ENCODE peak calls at places on chromosomes 1 and 21, in seven cellular contexts. One of them, this sample, is unnamed.
A peak's percentile ranks its signal among the peaks of the same experiment; 100 is the strongest.

GRCh38 chr21:16891821-16892220 is 621.0 kb upstream of the CXADR start:
- DNase-seq in AG04450: peak; percentile 29
- DNase-seq in hepatocyte: no peak
- DNase-seq in cardiac muscle cell: peak; percentile 79
- DNase-seq in endothelial cell: no peak
- DNase-seq in AG04449: peak; percentile 16
- DNase-seq in transverse colon: no peak
- DNase-seq in this sample: peak; percentile 43

GRCh38 chr1:160083968-160084770 is 2.8 kb downstream of the KCNJ9 start:
- DNase-seq in cardiac muscle cell: peak; percentile 34
- DNase-seq in hepatocyte: peak; percentile 87
- DNase-seq in transverse colon: peak; percentile 86
- DNase-seq in endothelial cell: peak; percentile 58
- DNase-seq in AG04449: no peak
- DNase-seq in AG04450: no peak
- DNase-seq in this sample: no peak

GRCh38 chr1:109918671-109919070 is 8.0 kb downstream of the CSF1 start:
- DNase-seq in transverse colon: no peak
- DNase-seq in endothelial cell: no peak
- DNase-seq in cardiac muscle cell: no peak
- DNase-seq in AG04450: no peak
- DNase-seq in AG04449: no peak
- DNase-seq in hepatocyte: no peak
- DNase-seq in this sample: no peak

GRCh38 chr1:243710467-243710866 is 139.6 kb downstream of the AKT3 start:
- DNase-seq in AG04449: no peak
- DNase-seq in cardiac muscle cell: no peak
- DNase-seq in AG04450: no peak
- DNase-seq in transverse colon: no peak
- DNase-seq in endothelial cell: no peak
- DNase-seq in hepatocyte: no peak
- DNase-seq in this sample: no peak

GRCh38 chr1:61441723-61442262 is 283.1 kb downstream of the TM2D1 start:
- DNase-seq in transverse colon: no peak
- DNase-seq in AG04450: no peak
- DNase-seq in endothelial cell: no peak
- DNase-seq in AG04449: no peak
- DNase-seq in hepatocyte: no peak
- DNase-seq in cardiac muscle cell: peak; percentile 97
- DNase-seq in this sample: no peak

GRCh38 chr1:46077669-46078068 is 54.8 kb downstream of the PIK3R3 start:
- DNase-seq in hepatocyte: no peak
- DNase-seq in AG04449: no peak
- DNase-seq in cardiac muscle cell: no peak
- DNase-seq in AG04450: no peak
- DNase-seq in endothelial cell: no peak
- DNase-seq in transverse colon: no peak
- DNase-seq in this sample: peak; percentile 64

GRCh38 chr21:44653656-44654575 is 543 bp downstream of the KRTAP12-4 start:
- DNase-seq in transverse colon: no peak
- DNase-seq in AG04449: no peak
- DNase-seq in AG04450: no peak
- DNase-seq in hepatocyte: no peak
- DNase-seq in endothelial cell: no peak
- DNase-seq in cardiac muscle cell: no peak
- DNase-seq in this sample: no peak

GRCh38 chr1:89670168-89670567 is 37.2 kb downstream of the LRRC8C start:
- DNase-seq in hepatocyte: no peak
- DNase-seq in cardiac muscle cell: peak; percentile 75
- DNase-seq in AG04449: no peak
- DNase-seq in endothelial cell: no peak
- DNase-seq in transverse colon: no peak
- DNase-seq in AG04450: no peak
- DNase-seq in this sample: no peak

GRCh38 chr1:206686486-206687249 is 2.0 kb downstream of the MAPKAPK2 start:
- DNase-seq in AG04449: no peak
- DNase-seq in AG04450: no peak
- DNase-seq in transverse colon: no peak
- DNase-seq in cardiac muscle cell: no peak
- DNase-seq in hepatocyte: no peak
- DNase-seq in endothelial cell: no peak
- DNase-seq in this sample: no peak

GRCh38 chr1:167805041-167805556 is 83.3 kb downstream of the MPZL1 start:
- DNase-seq in cardiac muscle cell: no peak
- DNase-seq in transverse colon: no peak
- DNase-seq in AG04449: no peak
- DNase-seq in AG04450: no peak
- DNase-seq in endothelial cell: no peak
- DNase-seq in hepatocyte: no peak
- DNase-seq in this sample: no peak

GRCh38 chr1:182263706-182264105 is 127.9 kb downstream of the GLUL start:
- DNase-seq in endothelial cell: no peak
- DNase-seq in AG04450: no peak
- DNase-seq in AG04449: no peak
- DNase-seq in cardiac muscle cell: no peak
- DNase-seq in transverse colon: no peak
- DNase-seq in hepatocyte: no peak
- DNase-seq in this sample: no peak

GRCh38 chr21:31386006-31386405 is 41.9 kb upstream of the TIAM1 start:
- DNase-seq in AG04449: no peak
- DNase-seq in endothelial cell: no peak
- DNase-seq in transverse colon: no peak
- DNase-seq in AG04450: no peak
- DNase-seq in cardiac muscle cell: no peak
- DNase-seq in hepatocyte: no peak
- DNase-seq in this sample: no peak

GRCh38 chr1:205746757-205747412 is 3.1 kb downstream of the NUCKS1 start:
- DNase-seq in AG04449: no peak
- DNase-seq in AG04450: no peak
- DNase-seq in transverse colon: no peak
- DNase-seq in hepatocyte: no peak
- DNase-seq in cardiac muscle cell: peak; percentile 16
- DNase-seq in endothelial cell: no peak
- DNase-seq in this sample: no peak

GRCh38 chr1:171142451-171143121 is 42.5 kb upstream of the FMO2 start:
- DNase-seq in endothelial cell: no peak
- DNase-seq in AG04450: peak; percentile 37
- DNase-seq in transverse colon: peak; percentile 13
- DNase-seq in hepatocyte: peak; percentile 37
- DNase-seq in AG04449: no peak
- DNase-seq in cardiac muscle cell: peak; percentile 98
- DNase-seq in this sample: peak; percentile 72

GRCh38 chr1:28313710-28314510 is 14.9 kb upstream of the MED18 start:
- DNase-seq in transverse colon: peak; percentile 52
- DNase-seq in hepatocyte: peak; percentile 90
- DNase-seq in AG04450: peak; percentile 24
- DNase-seq in cardiac muscle cell: peak; percentile 80
- DNase-seq in endothelial cell: no peak
- DNase-seq in AG04449: no peak
- DNase-seq in this sample: peak; percentile 87

GRCh38 chr1:102853701-102854187 is 254.6 kb downstream of the COL11A1 start:
- DNase-seq in AG04450: no peak
- DNase-seq in endothelial cell: no peak
- DNase-seq in AG04449: no peak
- DNase-seq in transverse colon: no peak
- DNase-seq in hepatocyte: no peak
- DNase-seq in cardiac muscle cell: no peak
- DNase-seq in this sample: no peak

GRCh38 chr1:102851616-102852015 is 256.7 kb downstream of the COL11A1 start:
- DNase-seq in endothelial cell: no peak
- DNase-seq in AG04450: no peak
- DNase-seq in AG04449: peak; percentile 37
- DNase-seq in hepatocyte: no peak
- DNase-seq in transverse colon: no peak
- DNase-seq in cardiac muscle cell: no peak
- DNase-seq in this sample: no peak

DNA sequence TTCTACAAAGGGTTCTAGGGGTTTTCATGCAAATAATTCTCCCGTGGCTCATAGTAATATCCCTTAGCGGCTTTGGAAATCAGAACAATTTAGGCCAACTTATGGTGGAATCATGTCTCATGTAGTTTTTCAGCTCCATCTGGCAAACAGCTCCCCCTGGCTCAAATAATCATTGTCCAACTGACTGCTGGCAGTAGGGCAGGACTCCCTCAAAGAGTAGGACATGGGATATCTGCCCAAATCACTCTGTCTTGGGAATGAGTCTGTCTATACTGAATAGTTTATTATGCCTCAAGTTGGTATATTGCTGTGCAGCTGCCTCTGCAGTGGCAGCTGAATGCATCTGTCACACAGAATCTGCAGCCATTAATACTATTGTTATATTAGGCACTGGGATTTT is 255.7 kb downstream of the COL11A1 start:
- DNase-seq in cardiac muscle cell: peak; percentile 7
- DNase-seq in endothelial cell: no peak
- DNase-seq in transverse colon: no peak
- DNase-seq in AG04449: no peak
- DNase-seq in AG04450: no peak
- DNase-seq in hepatocyte: no peak
- DNase-seq in this sample: no peak
- TF ChIP-seq CTCF in cardiac muscle cell: peak; percentile 9
- TF ChIP-seq CTCF in endothelial cell: no peak
- TF ChIP-seq CTCF in transverse colon: no peak
- TF ChIP-seq CTCF in AG04449: peak; percentile 26
- TF ChIP-seq CTCF in AG04450: peak; percentile 20
- TF ChIP-seq CTCF in hepatocyte: peak; percentile 14
- TF ChIP-seq CTCF in this sample: no peak

DNA sequence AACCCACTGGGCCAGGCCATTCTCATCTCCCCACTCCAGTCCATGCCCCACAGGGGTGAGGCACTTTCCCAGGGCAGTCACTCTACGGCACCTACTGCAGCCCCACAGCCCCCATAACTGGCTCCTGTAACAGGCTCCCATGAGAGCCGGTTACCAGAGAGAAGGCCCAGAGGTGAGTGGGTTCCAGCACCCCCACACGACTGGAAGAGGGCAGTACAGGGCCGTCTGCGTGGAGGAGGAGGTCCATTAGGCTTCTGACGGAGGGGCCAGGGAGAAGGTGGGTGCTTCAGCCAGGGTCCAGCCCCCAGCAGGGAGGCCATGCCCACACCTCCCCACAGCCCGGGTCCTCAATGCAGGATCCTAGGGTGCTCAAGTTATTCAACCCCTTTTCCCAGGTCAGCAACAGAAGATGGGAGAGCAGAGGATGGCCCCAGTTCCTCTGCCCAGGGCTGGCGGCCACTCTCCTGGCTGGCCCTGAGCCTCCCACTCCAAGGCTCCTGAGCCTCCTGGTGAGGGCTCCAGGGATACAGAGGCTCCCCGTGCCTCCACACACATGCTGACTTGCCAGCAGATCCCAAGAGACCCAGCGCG is 1.6 kb downstream of the ACAP3 start:
- DNase-seq in AG04449: no peak
- DNase-seq in AG04450: no peak
- DNase-seq in hepatocyte: no peak
- DNase-seq in endothelial cell: no peak
- DNase-seq in cardiac muscle cell: no peak
- DNase-seq in transverse colon: no peak
- DNase-seq in this sample: no peak
- TF ChIP-seq CTCF in AG04449: peak; percentile 45
- TF ChIP-seq CTCF in AG04450: peak; percentile 32
- TF ChIP-seq CTCF in hepatocyte: no peak
- TF ChIP-seq CTCF in endothelial cell: no peak
- TF ChIP-seq CTCF in cardiac muscle cell: peak; percentile 13
- TF ChIP-seq CTCF in transverse colon: no peak
- TF ChIP-seq CTCF in this sample: no peak

DNA sequence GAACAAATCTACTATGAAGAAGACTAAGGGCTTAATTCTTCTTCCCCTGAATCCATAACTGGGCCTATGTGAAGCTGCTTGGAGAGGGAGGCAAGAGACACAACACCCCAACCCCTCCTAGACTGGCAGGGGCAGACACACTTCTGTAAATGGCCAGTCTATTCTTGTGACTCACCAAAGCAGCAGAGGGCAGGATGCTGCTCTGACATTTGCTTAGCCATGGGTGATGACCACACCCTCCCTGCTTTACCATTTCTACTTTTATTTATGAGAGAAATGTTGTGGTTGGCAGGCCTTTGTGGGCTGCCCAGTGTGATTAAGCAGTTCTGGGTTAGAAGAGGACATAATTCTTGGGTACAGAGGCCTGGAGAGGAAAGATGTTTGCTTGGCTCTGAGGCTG is 189.8 kb upstream of the DPYD start:
- DNase-seq in AG04450: no peak
- DNase-seq in AG04449: no peak
- DNase-seq in hepatocyte: no peak
- DNase-seq in transverse colon: no peak
- DNase-seq in endothelial cell: no peak
- DNase-seq in cardiac muscle cell: no peak
- DNase-seq in this sample: peak; percentile 43
- TF ChIP-seq CTCF in AG04450: no peak
- TF ChIP-seq CTCF in AG04449: no peak
- TF ChIP-seq CTCF in hepatocyte: no peak
- TF ChIP-seq CTCF in transverse colon: no peak
- TF ChIP-seq CTCF in endothelial cell: no peak
- TF ChIP-seq CTCF in cardiac muscle cell: no peak
- TF ChIP-seq CTCF in this sample: no peak

DNA sequence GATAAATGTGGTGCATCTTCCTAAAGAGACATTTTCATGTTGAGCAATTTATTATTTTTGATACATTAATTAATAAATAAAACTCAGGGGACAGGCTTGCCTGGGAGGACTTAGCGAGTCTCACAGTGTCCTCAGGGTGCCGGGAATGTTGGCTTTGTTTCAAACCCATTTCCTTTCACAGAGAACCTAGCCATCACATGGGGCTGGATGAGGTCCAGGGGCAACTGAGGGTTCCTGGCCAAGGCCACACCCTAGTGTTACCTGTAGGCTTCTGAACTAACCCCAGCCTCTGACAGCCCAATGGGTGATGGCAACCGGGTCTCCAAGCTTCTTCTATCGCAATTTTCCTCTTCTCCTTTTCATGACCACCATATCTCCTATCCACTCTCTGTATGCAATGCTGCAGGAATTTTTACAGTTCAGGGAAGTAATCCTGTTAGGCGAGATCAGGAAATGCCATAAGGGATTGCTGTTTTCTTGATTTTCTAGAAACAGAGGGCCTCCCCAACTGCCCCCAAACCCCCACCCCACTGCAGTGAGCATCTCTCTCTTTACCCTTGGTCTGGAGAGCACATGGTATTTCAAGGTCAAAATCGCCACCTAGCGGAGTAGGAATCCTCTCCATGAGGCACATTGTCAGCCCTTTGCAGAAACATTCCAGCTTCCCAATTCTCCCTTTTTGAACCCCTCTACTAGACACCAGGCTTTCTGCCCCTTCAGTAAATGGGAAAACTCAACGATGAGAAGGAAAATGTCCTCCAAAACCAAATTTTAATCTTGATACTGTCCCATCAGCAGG is 22.1 kb upstream of the SMYD3 start:
- DNase-seq in endothelial cell: no peak
- DNase-seq in AG04449: no peak
- DNase-seq in cardiac muscle cell: no peak
- DNase-seq in hepatocyte: no peak
- DNase-seq in transverse colon: no peak
- DNase-seq in AG04450: no peak
- DNase-seq in this sample: peak; percentile 81
- TF ChIP-seq CTCF in endothelial cell: no peak
- TF ChIP-seq CTCF in AG04449: no peak
- TF ChIP-seq CTCF in cardiac muscle cell: no peak
- TF ChIP-seq CTCF in hepatocyte: no peak
- TF ChIP-seq CTCF in transverse colon: no peak
- TF ChIP-seq CTCF in AG04450: no peak
- TF ChIP-seq CTCF in this sample: no peak

This sample was measured in MCF 10A.